ENCODE peak calls at places on chromosomes 11 and 22, in eight cellular contexts. I is pancreas; X is brain microvascular endothelial cell; R is fibroblast of the aortic adventitia; H is stimulated activated naive CD8-positive, alpha-beta T cell treated with anti-CD3 and anti-CD28 coated beads, Interleukin-15, amount 100 ng/mL, for 72 hours; D is GOT3; J is glutamatergic neuron; G is CD4-positive, alpha-beta memory T cell. B is an unnamed sample.
A peak's percentile ranks its signal among the peaks of the same experiment; 100 is the strongest.

GRCh38 chr11:90639687-90640086 is 416.8 kb upstream of the CHORDC1 start:
- DNase-seq in I (no peak), X (peak; percentile 17), R (no peak), H (no peak), D (no peak), J (no peak), G (no peak), B (no peak)

GRCh38 chr11:122852071-122852831 is 14.0 kb downstream of the CRTAM start:
- DNase-seq in I (no peak), X (peak; percentile 44), R (peak; percentile 10), H (peak; percentile 48), D (no peak), J (no peak), G (no peak), B (no peak)

GRCh38 chr11:79437274-79437980 is 3.4 kb downstream of the TENM4 start:
- DNase-seq in I (peak; percentile 74), X (no peak), R (peak; percentile 54), H (no peak), D (no peak), J (peak; percentile 78), G (no peak), B (no peak)

GRCh38 chr11:6635082-6635932 is 16.1 kb upstream of the TPP1 start:
- DNase-seq in I (no peak), X (no peak), R (peak; percentile 36), H (no peak), D (no peak), J (peak; percentile 74), G (no peak), B (no peak)

GRCh38 chr11:61602775-61603569 is 22.1 kb upstream of the SYT7 start:
- DNase-seq in I (peak; percentile 75), X (peak; percentile 66), R (peak; percentile 98), H (no peak), D (peak; percentile 18), J (peak; percentile 80), G (no peak), B (peak; percentile 78)

GRCh38 chr22:17303441-17303839 is 65.8 kb upstream of the CECR2 start:
- DNase-seq in I (no peak), X (no peak), R (no peak), H (no peak), D (no peak), J (no peak), G (no peak), B (no peak)

GRCh38 chr22:47775191-47775590 is 1012.7 kb downstream of the TBC1D22A start:
- DNase-seq in I (no peak), X (no peak), R (no peak), H (no peak), D (no peak), J (no peak), G (no peak), B (no peak)

GRCh38 chr11:14620027-14620511 is 23.5 kb upstream of the PDE3B start:
- DNase-seq in I (no peak), X (no peak), R (no peak), H (no peak), D (no peak), J (no peak), G (no peak), B (no peak)

GRCh38 chr11:48055292-48056132 is 75.2 kb downstream of the PTPRJ start:
- DNase-seq in I (no peak), X (peak; percentile 54), R (peak; percentile 34), H (peak; percentile 79), D (no peak), J (no peak), G (peak; percentile 81), B (no peak)

GRCh38 chr11:93249437-93250210 is 51.8 kb upstream of the SLC36A4 start:
- DNase-seq in I (no peak), X (no peak), R (no peak), H (no peak), D (no peak), J (no peak), G (no peak), B (no peak)

GRCh38 chr11:123624974-123625373 is 29.4 kb downstream of the SCN3B start:
- DNase-seq in I (no peak), X (no peak), R (peak; percentile 78), H (no peak), D (no peak), J (no peak), G (no peak), B (no peak)

B was measured in NCI-H226.